ENCODE peak calls at places on chromosomes 12 and 14, in four cellular contexts. M is HCT116, F is SK-N-SH, G is H1. S is an unnamed sample.

GRCh38 chr12:24364921-24365320 is 415.5 kb upstream of the SOX5 start:
- DNase-seq in M (no peak), F (no peak), G (no peak), S (no peak)

GRCh38 chr14:89503458-89503996 is 86.5 kb upstream of the FOXN3 start:
- DNase-seq in M (no peak), F (no peak), G (no peak), S (no peak)

GRCh38 chr12:115227137-115227615 is 543.2 kb upstream of the TBX3 start:
- DNase-seq in M (peak; percentile 60), F (no peak), G (no peak), S (no peak)

GRCh38 chr14:38469156-38469555 is 213.3 kb upstream of the CLEC14A start:
- DNase-seq in M (no peak), F (no peak), G (no peak), S (no peak)

GRCh38 chr12:119699199-119699765 is 31.3 kb downstream of the PRKAB1 start:
- DNase-seq in M (no peak), F (no peak), G (no peak), S (no peak)

GRCh38 chr14:29616922-29617321 is 310.7 kb downstream of the PRKD1 start:
- DNase-seq in M (no peak), F (no peak), G (no peak), S (no peak)

GRCh38 chr12:1830981-1831930 is 10.9 kb downstream of the LRTM2 start:
- DNase-seq in M (no peak), F (peak; percentile 38), G (peak; percentile 89), S (peak; percentile 96)

GRCh38 chr12:80966001-80966400 is 28.3 kb upstream of the LIN7A start:
- DNase-seq in M (no peak), F (no peak), G (peak; percentile 59), S (no peak)

GRCh38 chr12:31740618-31741017 is 11.8 kb upstream of the AMN1 start:
- DNase-seq in M (no peak), F (no peak), G (no peak), S (no peak)

GRCh38 chr12:51281202-51281924 is 11.1 kb upstream of the SMAGP start:
- DNase-seq in M (no peak), F (no peak), G (no peak), S (no peak)

GRCh38 chr12:104805186-104805585 is 152.9 kb downstream of the SLC41A2 start:
- DNase-seq in M (no peak), F (no peak), G (no peak), S (no peak)

GRCh38 chr14:24181251-24182077 is 7.2 kb downstream of the IPO4 start:
- DNase-seq in M (no peak), F (no peak), G (no peak), S (no peak)

GRCh38 chr12:81668475-81668874 is 90.7 kb downstream of the PPFIA2 start:
- DNase-seq in M (peak; percentile 26), F (no peak), G (no peak), S (no peak)

GRCh38 chr12:52356762-52357580 is 10.3 kb downstream of the KRT85 start:
- DNase-seq in M (no peak), F (no peak), G (no peak), S (no peak)

GRCh38 chr12:15256760-15257159 is 35.5 kb upstream of the RERG start:
- DNase-seq in M (no peak), F (no peak), G (no peak), S (peak; percentile 44)

GRCh38 chr12:4024701-4025419 is 151.7 kb upstream of the PARP11 start:
- DNase-seq in M (no peak), F (no peak), G (peak; percentile 61), S (no peak)

GRCh38 chr14:81337073-81337472 is 63.1 kb downstream of the STON2 start:
- DNase-seq in M (no peak), F (no peak), G (no peak), S (no peak)

GRCh38 chr12:4997939-4998338 is 45.7 kb upstream of the KCNA5 start:
- DNase-seq in M (no peak), F (no peak), G (no peak), S (no peak)

GRCh38 chr12:66636771-66637170 is 42.1 kb downstream of the GRIP1 start:
- DNase-seq in M (no peak), F (no peak), G (no peak), S (no peak)

GRCh38 chr12:26055087-26055486 is 69.8 kb downstream of the BHLHE41 start:
- DNase-seq in M (no peak), F (no peak), G (no peak), S (no peak)

GRCh38 chr12:40055227-40055579 is 50.7 kb downstream of the SLC2A13 start:
- DNase-seq in M (no peak), F (no peak), G (no peak), S (no peak)

GRCh38 chr12:21353487-21353886 is 18.8 kb upstream of the SLCO1A2 start:
- DNase-seq in M (no peak), F (no peak), G (no peak), S (no peak)

GRCh38 chr14:101836131-101836530 is 74.6 kb downstream of the PPP2R5C start:
- DNase-seq in M (no peak), F (no peak), G (no peak), S (no peak)

GRCh38 chr12:66500841-66501240 is 178.0 kb downstream of the GRIP1 start:
- DNase-seq in M (no peak), F (no peak), G (no peak), S (no peak)

GRCh38 chr12:98478606-98479005 is 36.8 kb upstream of the TMPO start:
- DNase-seq in M (no peak), F (no peak), G (no peak), S (no peak)

GRCh38 chr12:130636370-130636769 is 79.7 kb downstream of the RIMBP2 start:
- DNase-seq in M (no peak), F (no peak), G (no peak), S (no peak)

DNA sequence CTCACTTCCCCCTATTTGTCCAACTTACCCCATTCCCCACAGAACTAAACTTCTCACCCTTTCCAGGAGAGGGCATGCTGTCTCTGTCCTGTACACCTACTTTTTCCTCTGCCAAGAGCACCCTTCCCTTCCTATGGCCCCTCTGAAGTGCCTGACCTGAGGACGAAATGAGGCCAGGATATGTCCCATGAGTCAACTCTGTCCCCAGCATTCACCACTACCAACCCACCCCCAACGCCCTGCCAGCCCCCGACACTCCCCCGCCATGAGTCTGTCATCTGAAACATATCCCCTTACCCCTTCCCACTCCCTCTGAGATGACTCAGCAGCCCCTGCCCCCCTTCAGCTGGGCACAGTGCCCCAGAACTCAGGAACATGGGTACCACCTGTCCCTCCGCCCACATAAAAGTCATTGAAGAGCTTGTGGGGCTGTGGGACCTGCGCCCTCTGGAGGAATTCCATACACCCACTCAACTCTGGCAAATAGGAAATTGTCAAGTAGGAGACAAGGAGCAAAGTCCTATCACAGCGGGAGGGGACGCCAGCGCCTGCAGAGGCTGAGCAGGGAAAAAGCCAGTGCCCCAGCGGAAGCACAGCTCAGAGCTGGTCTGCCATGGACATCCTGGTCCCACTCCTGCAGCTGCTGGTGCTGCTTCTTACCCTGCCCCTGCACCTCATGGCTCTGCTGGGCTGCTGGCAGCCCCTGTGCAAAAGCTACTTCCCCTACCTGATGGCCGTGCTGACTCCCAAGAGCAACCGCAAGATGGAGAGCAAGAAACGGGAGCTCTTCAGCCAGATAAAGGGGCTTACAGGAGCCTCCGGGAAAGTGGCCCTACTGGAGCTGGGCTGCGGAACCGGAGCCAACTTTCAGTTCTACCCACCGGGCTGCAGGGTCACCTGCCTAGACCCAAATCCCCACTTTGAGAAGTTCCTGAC is 26.3 kb downstream of the ITGA7 start:
- DNase-seq in M (peak; percentile 87), F (no peak), G (peak; percentile 83), S (peak; percentile 42)
- TF ChIP-seq JUND in M (no peak), F (no peak), G (no peak), S (no peak)

DNA sequence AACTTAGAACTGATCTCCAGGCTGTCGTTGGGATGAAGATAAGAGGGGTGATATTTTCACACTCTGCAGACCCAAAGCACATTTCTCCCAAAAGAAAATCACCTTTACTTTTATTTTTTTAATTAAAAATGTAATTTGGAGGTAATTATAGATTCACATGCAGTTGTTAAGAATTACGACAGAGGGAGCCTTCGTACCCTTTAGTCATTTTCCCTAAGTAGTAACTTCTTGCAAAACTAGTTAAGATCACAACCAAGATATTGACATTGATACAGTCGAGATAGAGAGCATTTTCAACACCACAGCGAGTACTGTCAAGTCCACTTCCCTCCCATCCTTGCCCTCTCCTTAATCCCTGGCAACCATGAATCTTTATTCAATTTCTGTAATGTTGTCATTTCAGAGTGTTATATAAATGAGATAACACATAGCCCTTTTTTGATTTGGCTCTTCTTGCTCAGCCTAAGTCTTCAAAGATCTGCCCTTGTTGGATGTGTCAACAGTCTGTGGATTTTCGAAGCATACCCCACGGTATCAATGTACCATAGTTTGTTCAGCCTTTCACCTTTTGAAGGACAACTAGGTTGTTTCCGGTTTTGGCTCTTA is 39.6 kb downstream of the DNAH10 start:
- DNase-seq in M (peak; percentile 26), F (no peak), G (no peak), S (peak; percentile 44)
- TF ChIP-seq JUND in M (no peak), F (no peak), G (no peak), S (no peak)

GRCh38 chr12:89393551-89394121 is 41.3 kb upstream of the DUSP6 start:
- DNase-seq in M (no peak), F (no peak), G (no peak), S (no peak)

GRCh38 chr12:89390802-89391673 is 38.7 kb upstream of the DUSP6 start:
- DNase-seq in M (no peak), F (no peak), G (no peak), S (no peak)

GRCh38 chr12:89389755-89390661 is 37.7 kb upstream of the DUSP6 start:
- DNase-seq in M (no peak), F (no peak), G (no peak), S (no peak)

GRCh38 chr12:89391726-89392336 is 39.5 kb upstream of the DUSP6 start:
- DNase-seq in M (no peak), F (no peak), G (no peak), S (no peak)

DNA sequence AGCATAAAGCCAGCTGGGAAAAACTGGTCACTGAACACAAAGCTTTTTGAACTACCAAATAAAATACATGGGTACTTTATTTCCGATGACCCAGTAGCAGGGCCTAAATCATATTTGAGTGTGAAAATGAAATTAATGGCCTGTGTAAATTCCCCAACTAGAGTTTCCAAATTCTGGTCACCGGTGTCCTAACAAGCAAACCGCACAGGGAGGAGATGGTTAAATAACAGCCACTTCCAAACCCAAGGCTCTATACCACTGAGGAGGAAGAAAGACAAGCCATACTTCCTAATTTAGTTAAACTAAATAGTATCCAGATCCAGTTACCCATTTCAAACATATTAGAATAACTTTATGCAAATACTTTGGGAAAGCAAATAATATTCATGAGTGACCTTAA is 40.1 kb upstream of the DUSP6 start:
- DNase-seq in M (no peak), F (no peak), G (no peak), S (no peak)
- TF ChIP-seq JUND in M (no peak), F (no peak), G (no peak), S (no peak)

DNA sequence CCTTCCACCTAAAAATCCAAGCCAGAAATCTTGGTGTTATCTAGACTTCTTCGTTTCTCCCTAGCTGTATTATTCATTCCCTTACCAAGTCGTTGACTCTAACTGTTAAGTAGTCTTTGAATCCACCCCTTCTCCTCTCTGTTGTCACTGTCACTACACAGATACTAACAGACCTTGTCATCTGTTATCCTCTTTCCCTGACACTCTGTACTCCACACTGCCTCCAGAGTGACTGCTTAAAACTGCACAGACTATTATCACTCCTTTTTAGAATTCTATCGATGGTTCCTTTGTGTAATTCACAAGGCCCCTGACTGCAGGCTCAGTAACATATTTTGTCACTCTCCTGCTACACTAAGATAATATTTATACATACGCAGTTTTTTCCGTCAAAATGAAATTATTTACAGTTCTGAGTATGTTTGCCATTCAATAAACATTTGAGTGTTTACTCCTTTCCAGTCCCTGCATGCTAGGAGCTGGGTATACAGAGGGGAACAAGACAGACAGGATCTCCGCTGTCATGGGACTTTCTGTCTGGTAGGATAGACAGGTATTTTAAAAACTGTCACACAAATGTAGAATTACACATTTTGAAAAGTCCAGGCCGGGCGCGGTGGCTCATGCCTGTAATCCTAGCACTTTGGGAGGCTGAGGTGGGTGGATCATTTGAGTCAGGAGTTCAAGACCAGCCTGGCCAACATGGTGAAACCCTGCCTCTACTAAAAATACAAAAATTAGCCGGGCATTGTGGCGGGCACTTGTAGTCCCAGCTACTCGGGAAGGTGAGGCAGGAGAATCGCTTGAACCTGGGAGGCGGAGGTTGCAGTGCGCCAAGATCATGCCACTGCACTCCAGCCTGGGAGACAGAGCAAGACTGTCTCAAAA is 3.8 kb downstream of the MARS1 start:
- DNase-seq in M (no peak), F (no peak), G (no peak), S (no peak)
- TF ChIP-seq JUND in M (no peak), F (no peak), G (no peak), S (no peak)

S was measured in T47D.